ENCODE peak calls at places on chromosomes 12 and 14, in eight cellular contexts. One of them, this sample, is unnamed.

GRCh38 chr12:120466560-120467315 is 2.8 kb downstream of the SRSF9 start:
- DNase-seq in HCT116: peak; percentile 34
- DNase-seq in esophagus squamous epithelium: no peak
- DNase-seq in tibial nerve: no peak
- DNase-seq in heart left ventricle: peak; percentile 28
- DNase-seq in testis: peak; percentile 78
- DNase-seq in ovary: peak; percentile 18
- DNase-seq in A549: peak; percentile 64
- DNase-seq in this sample: peak; percentile 22

GRCh38 chr12:57624441-57625220 is 8.4 kb downstream of the B4GALNT1 start:
- DNase-seq in esophagus squamous epithelium: no peak
- DNase-seq in A549: no peak
- DNase-seq in heart left ventricle: no peak
- DNase-seq in HCT116: no peak
- DNase-seq in testis: no peak
- DNase-seq in tibial nerve: no peak
- DNase-seq in ovary: no peak
- DNase-seq in this sample: no peak

GRCh38 chr12:121023799-121024198 is 7.5 kb upstream of the C12orf43 start:
- DNase-seq in ovary: no peak
- DNase-seq in esophagus squamous epithelium: no peak
- DNase-seq in tibial nerve: no peak
- DNase-seq in heart left ventricle: no peak
- DNase-seq in testis: no peak
- DNase-seq in HCT116: no peak
- DNase-seq in A549: no peak
- DNase-seq in this sample: no peak

GRCh38 chr12:15664491-15664890 is 124.7 kb downstream of the EPS8 start:
- DNase-seq in heart left ventricle: no peak
- DNase-seq in ovary: no peak
- DNase-seq in testis: no peak
- DNase-seq in tibial nerve: no peak
- DNase-seq in A549: peak; percentile 56
- DNase-seq in HCT116: no peak
- DNase-seq in esophagus squamous epithelium: no peak
- DNase-seq in this sample: no peak

GRCh38 chr12:130126023-130126432 is 36.2 kb upstream of the FZD10 start:
- DNase-seq in ovary: no peak
- DNase-seq in testis: no peak
- DNase-seq in heart left ventricle: peak; percentile 53
- DNase-seq in esophagus squamous epithelium: no peak
- DNase-seq in tibial nerve: no peak
- DNase-seq in A549: peak; percentile 21
- DNase-seq in HCT116: no peak
- DNase-seq in this sample: peak; percentile 45

GRCh38 chr14:65639216-65639615 is 226.7 kb downstream of the FUT8 start:
- DNase-seq in testis: no peak
- DNase-seq in A549: peak; percentile 29
- DNase-seq in esophagus squamous epithelium: no peak
- DNase-seq in ovary: no peak
- DNase-seq in heart left ventricle: no peak
- DNase-seq in tibial nerve: no peak
- DNase-seq in HCT116: no peak
- DNase-seq in this sample: no peak

GRCh38 chr14:73783107-73783727 is 68.4 kb upstream of the PTGR2 start:
- DNase-seq in HCT116: no peak
- DNase-seq in A549: no peak
- DNase-seq in testis: no peak
- DNase-seq in esophagus squamous epithelium: no peak
- DNase-seq in ovary: no peak
- DNase-seq in tibial nerve: no peak
- DNase-seq in heart left ventricle: no peak
- DNase-seq in this sample: no peak

GRCh38 chr12:115046805-115047204 is 362.8 kb upstream of the TBX3 start:
- DNase-seq in ovary: no peak
- DNase-seq in heart left ventricle: no peak
- DNase-seq in tibial nerve: no peak
- DNase-seq in HCT116: peak; percentile 1
- DNase-seq in esophagus squamous epithelium: no peak
- DNase-seq in A549: peak; percentile 13
- DNase-seq in testis: no peak
- DNase-seq in this sample: no peak

GRCh38 chr14:60656755-60657608 is 7.7 kb upstream of the SIX1 start:
- DNase-seq in ovary: no peak
- DNase-seq in heart left ventricle: no peak
- DNase-seq in testis: peak; percentile 66
- DNase-seq in A549: peak; percentile 75
- DNase-seq in esophagus squamous epithelium: no peak
- DNase-seq in tibial nerve: no peak
- DNase-seq in HCT116: no peak
- DNase-seq in this sample: peak; percentile 67

GRCh38 chr12:70052931-70053497 is 190.2 kb upstream of the CNOT2 start:
- DNase-seq in HCT116: peak; percentile 75
- DNase-seq in tibial nerve: no peak
- DNase-seq in heart left ventricle: no peak
- DNase-seq in A549: peak; percentile 81
- DNase-seq in ovary: no peak
- DNase-seq in testis: no peak
- DNase-seq in esophagus squamous epithelium: no peak
- DNase-seq in this sample: peak; percentile 33

GRCh38 chr12:125193798-125194562 is 128.7 kb downstream of the AACS start:
- DNase-seq in esophagus squamous epithelium: no peak
- DNase-seq in testis: no peak
- DNase-seq in heart left ventricle: no peak
- DNase-seq in A549: peak; percentile 44
- DNase-seq in tibial nerve: no peak
- DNase-seq in ovary: no peak
- DNase-seq in HCT116: no peak
- DNase-seq in this sample: no peak

GRCh38 chr14:32593290-32593942 is 264.3 kb downstream of the AKAP6 start:
- DNase-seq in testis: no peak
- DNase-seq in esophagus squamous epithelium: no peak
- DNase-seq in A549: peak; percentile 12
- DNase-seq in HCT116: no peak
- DNase-seq in ovary: no peak
- DNase-seq in heart left ventricle: no peak
- DNase-seq in tibial nerve: no peak
- DNase-seq in this sample: no peak

GRCh38 chr14:74213907-74214803 is 25.1 kb upstream of the VSX2 start:
- DNase-seq in A549: no peak
- DNase-seq in ovary: no peak
- DNase-seq in HCT116: no peak
- DNase-seq in testis: no peak
- DNase-seq in heart left ventricle: no peak
- DNase-seq in tibial nerve: no peak
- DNase-seq in esophagus squamous epithelium: no peak
- DNase-seq in this sample: no peak

GRCh38 chr14:98685725-98686124 is 586.3 kb downstream of the BCL11B start:
- DNase-seq in tibial nerve: no peak
- DNase-seq in heart left ventricle: no peak
- DNase-seq in A549: no peak
- DNase-seq in esophagus squamous epithelium: no peak
- DNase-seq in HCT116: no peak
- DNase-seq in testis: no peak
- DNase-seq in ovary: no peak
- DNase-seq in this sample: no peak

GRCh38 chr12:90199008-90199407 is 490.4 kb upstream of the ATP2B1 start:
- DNase-seq in ovary: no peak
- DNase-seq in HCT116: no peak
- DNase-seq in testis: no peak
- DNase-seq in heart left ventricle: no peak
- DNase-seq in esophagus squamous epithelium: no peak
- DNase-seq in tibial nerve: no peak
- DNase-seq in A549: no peak
- DNase-seq in this sample: no peak

GRCh38 chr14:70645892-70646291 is 4.2 kb downstream of the TTC9 start:
- DNase-seq in A549: no peak
- DNase-seq in HCT116: no peak
- DNase-seq in testis: no peak
- DNase-seq in esophagus squamous epithelium: no peak
- DNase-seq in heart left ventricle: no peak
- DNase-seq in tibial nerve: no peak
- DNase-seq in ovary: no peak
- DNase-seq in this sample: no peak

GRCh38 chr14:100028990-100029677 is 36.1 kb upstream of the EVL start:
- DNase-seq in tibial nerve: no peak
- DNase-seq in HCT116: no peak
- DNase-seq in testis: no peak
- DNase-seq in esophagus squamous epithelium: no peak
- DNase-seq in heart left ventricle: no peak
- DNase-seq in A549: peak; percentile 36
- DNase-seq in ovary: no peak
- DNase-seq in this sample: no peak

GRCh38 chr14:70416717-70417349 is at the start of gene SYNJ2BP:
- DNase-seq in heart left ventricle: peak; percentile 78
- DNase-seq in HCT116: peak; percentile 69
- DNase-seq in A549: peak; percentile 74
- DNase-seq in esophagus squamous epithelium: peak; percentile 4
- DNase-seq in tibial nerve: peak; percentile 15
- DNase-seq in ovary: peak; percentile 53
- DNase-seq in testis: peak; percentile 91
- DNase-seq in this sample: peak; percentile 82

GRCh38 chr12:84408936-84409335 is 503.7 kb downstream of the SLC6A15 start:
- DNase-seq in ovary: no peak
- DNase-seq in A549: no peak
- DNase-seq in tibial nerve: no peak
- DNase-seq in testis: no peak
- DNase-seq in HCT116: no peak
- DNase-seq in heart left ventricle: no peak
- DNase-seq in esophagus squamous epithelium: no peak
- DNase-seq in this sample: no peak

GRCh38 chr14:91947196-91948184 is at the start of gene FBLN5:
- DNase-seq in heart left ventricle: peak; percentile 67
- DNase-seq in A549: peak; percentile 17
- DNase-seq in esophagus squamous epithelium: no peak
- DNase-seq in HCT116: no peak
- DNase-seq in ovary: peak; percentile 74
- DNase-seq in testis: peak; percentile 62
- DNase-seq in tibial nerve: peak; percentile 32
- DNase-seq in this sample: peak; percentile 7

GRCh38 chr12:88960213-88960878 is 380.1 kb upstream of the KITLG start:
- DNase-seq in A549: no peak
- DNase-seq in HCT116: peak; percentile 91
- DNase-seq in testis: no peak
- DNase-seq in esophagus squamous epithelium: no peak
- DNase-seq in ovary: no peak
- DNase-seq in tibial nerve: no peak
- DNase-seq in heart left ventricle: peak; percentile 24
- DNase-seq in this sample: no peak

GRCh38 chr12:12166751-12167150 is 96.0 kb downstream of the BCL2L14 start:
- DNase-seq in A549: no peak
- DNase-seq in tibial nerve: no peak
- DNase-seq in testis: no peak
- DNase-seq in heart left ventricle: no peak
- DNase-seq in esophagus squamous epithelium: no peak
- DNase-seq in ovary: no peak
- DNase-seq in HCT116: no peak
- DNase-seq in this sample: no peak

GRCh38 chr14:91255026-91255695 is 10.7 kb upstream of the GPR68 start:
- DNase-seq in testis: no peak
- DNase-seq in tibial nerve: no peak
- DNase-seq in ovary: no peak
- DNase-seq in A549: peak; percentile 14
- DNase-seq in esophagus squamous epithelium: no peak
- DNase-seq in HCT116: no peak
- DNase-seq in heart left ventricle: no peak
- DNase-seq in this sample: no peak

GRCh38 chr14:20801726-20802125 is 918 bp downstream of the RNASE1 start:
- DNase-seq in esophagus squamous epithelium: no peak
- DNase-seq in tibial nerve: no peak
- DNase-seq in testis: peak; percentile 58
- DNase-seq in ovary: peak; percentile 24
- DNase-seq in heart left ventricle: peak; percentile 32
- DNase-seq in A549: no peak
- DNase-seq in HCT116: no peak
- DNase-seq in this sample: no peak

GRCh38 chr12:89359615-89360014 is 7.3 kb upstream of the DUSP6 start:
- DNase-seq in heart left ventricle: no peak
- DNase-seq in esophagus squamous epithelium: no peak
- DNase-seq in HCT116: no peak
- DNase-seq in tibial nerve: no peak
- DNase-seq in A549: no peak
- DNase-seq in ovary: no peak
- DNase-seq in testis: no peak
- DNase-seq in this sample: no peak

GRCh38 chr14:94317259-94317658 is 5.9 kb downstream of the SERPINA6 start:
- DNase-seq in esophagus squamous epithelium: no peak
- DNase-seq in ovary: no peak
- DNase-seq in HCT116: no peak
- DNase-seq in tibial nerve: no peak
- DNase-seq in A549: no peak
- DNase-seq in heart left ventricle: no peak
- DNase-seq in testis: no peak
- DNase-seq in this sample: peak; percentile 12
- TF ChIP-seq POLR2A in esophagus squamous epithelium: no peak
- TF ChIP-seq POLR2A in ovary: no peak
- TF ChIP-seq POLR2A in HCT116: no peak
- TF ChIP-seq POLR2A in tibial nerve: peak; percentile 22
- TF ChIP-seq POLR2A in A549: no peak
- TF ChIP-seq POLR2A in heart left ventricle: no peak
- TF ChIP-seq POLR2A in testis: no peak
- TF ChIP-seq POLR2A in this sample: no peak

GRCh38 chr14:102796661-102797190 is 19.5 kb downstream of the TRAF3 start:
- DNase-seq in testis: no peak
- DNase-seq in HCT116: no peak
- DNase-seq in heart left ventricle: no peak
- DNase-seq in tibial nerve: no peak
- DNase-seq in ovary: no peak
- DNase-seq in A549: no peak
- DNase-seq in esophagus squamous epithelium: no peak
- DNase-seq in this sample: no peak
- H3K4me1 ChIP-seq in testis: no peaks in the 10 kb centered on the region
- H3K4me1 ChIP-seq in HCT116: peaks cover 51% of the 10 kb centered on the region
- H3K4me1 ChIP-seq in heart left ventricle: peaks cover 5% of the 10 kb centered on the region
- H3K4me1 ChIP-seq in tibial nerve: peaks cover 6% of the 10 kb centered on the region
- H3K4me1 ChIP-seq in ovary: peaks cover 3% of the 10 kb centered on the region
- H3K4me1 ChIP-seq in A549: peaks cover 18% of the 10 kb centered on the region
- H3K4me1 ChIP-seq in esophagus squamous epithelium: peaks cover 21% of the 10 kb centered on the region
- H3K4me1 ChIP-seq in this sample: no peaks in the 10 kb centered on the region

GRCh38 chr12:17793854-17794253 is 296.1 kb downstream of the RERGL start:
- DNase-seq in esophagus squamous epithelium: no peak
- DNase-seq in heart left ventricle: no peak
- DNase-seq in HCT116: no peak
- DNase-seq in testis: no peak
- DNase-seq in A549: no peak
- DNase-seq in ovary: no peak
- DNase-seq in tibial nerve: no peak
- DNase-seq in this sample: no peak
- TF ChIP-seq POLR2A in esophagus squamous epithelium: no peak
- TF ChIP-seq POLR2A in heart left ventricle: no peak
- TF ChIP-seq POLR2A in HCT116: no peak
- TF ChIP-seq POLR2A in testis: no peak
- TF ChIP-seq POLR2A in A549: no peak
- TF ChIP-seq POLR2A in ovary: no peak
- TF ChIP-seq POLR2A in tibial nerve: no peak
- TF ChIP-seq POLR2A in this sample: no peak

DNA sequence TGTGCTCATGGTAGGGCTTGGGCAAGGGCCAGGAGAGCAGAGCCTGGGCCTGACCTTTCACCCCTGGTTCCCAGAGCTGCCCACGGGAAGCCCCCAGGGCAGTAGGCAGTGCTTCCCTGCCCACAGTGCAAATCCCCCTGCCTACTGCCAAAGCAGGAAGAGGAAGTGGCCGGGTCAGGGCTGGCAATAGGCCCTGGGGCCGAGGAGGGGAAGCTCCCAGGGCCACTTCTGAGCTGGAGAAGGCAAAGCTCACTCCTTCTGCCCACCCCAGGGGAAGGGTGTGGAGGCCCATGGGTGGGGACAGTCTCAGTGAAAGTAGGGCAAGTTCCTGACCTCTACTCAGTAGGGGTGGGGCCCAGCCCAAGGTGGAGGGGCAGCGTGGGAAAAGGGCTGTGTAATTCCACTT is 5.4 kb upstream of the NR4A1 start:
- DNase-seq in tibial nerve: no peak
- DNase-seq in ovary: peak; percentile 40
- DNase-seq in heart left ventricle: peak; percentile 78
- DNase-seq in HCT116: no peak
- DNase-seq in esophagus squamous epithelium: no peak
- DNase-seq in testis: no peak
- DNase-seq in A549: peak; percentile 60
- DNase-seq in this sample: no peak
- H3K4me1 ChIP-seq in tibial nerve: peaks cover 36% of the 10 kb centered on the region
- H3K4me1 ChIP-seq in ovary: peaks cover 28% of the 10 kb centered on the region
- H3K4me1 ChIP-seq in heart left ventricle: peaks cover 84% of the 10 kb centered on the region
- H3K4me1 ChIP-seq in HCT116: peaks cover 35% of the 10 kb centered on the region
- H3K4me1 ChIP-seq in esophagus squamous epithelium: peaks cover 44% of the 10 kb centered on the region
- H3K4me1 ChIP-seq in testis: peaks cover 67% of the 10 kb centered on the region
- H3K4me1 ChIP-seq in A549: peaks cover 21% of the 10 kb centered on the region
- H3K4me1 ChIP-seq in this sample: peaks cover 67% of the 10 kb centered on the region

This sample was measured in gastrocnemius medialis.